ENCODE peak calls at places on chromosomes 13 and 19, in five cellular contexts. G is stimulated activated CD4-positive, alpha-beta T cell treated with anti-CD3 and anti-CD28 coated beads, Interleukin-12 subunit alpha, Interleukin-12 subunit beta, amount 100 ng/mL, for 48 hours; A is small intestine; X is heart right ventricle; K is BJ. T is an unnamed sample.

GRCh38 chr19:12346896-12347295 is 13.5 kb upstream of the ZNF563 start:
- DNase-seq in G (no peak), A (peak), X (no peak), K (no peak), T (no peak)

GRCh38 chr19:56966225-56966696 is 125.7 kb upstream of the PEG3 start:
- DNase-seq in G (no peak), A (no peak), X (no peak), K (no peak), T (no peak)

GRCh38 chr19:23905771-23906170 is 8.9 kb upstream of the ZNF726 start:
- DNase-seq in G (no peak), A (peak), X (no peak), K (no peak), T (no peak)

GRCh38 chr13:30718661-30719520 is 16.5 kb upstream of the ALOX5AP start:
- DNase-seq in G (no peak), A (no peak), X (no peak), K (peak), T (no peak)

GRCh38 chr19:5308471-5309437 is 31.9 kb downstream of the PTPRS start:
- DNase-seq in G (no peak), A (no peak), X (peak), K (no peak), T (peak)

GRCh38 chr19:6677924-6678689 is 8.1 kb upstream of the TNFSF14 start:
- DNase-seq in G (no peak), A (no peak), X (no peak), K (no peak), T (no peak)

GRCh38 chr19:39428309-39429112 is 7.2 kb downstream of the RPS16 start:
- DNase-seq in G (no peak), A (peak), X (peak), K (peak), T (no peak)

GRCh38 chr13:24148414-24149305 is 11.9 kb upstream of the SPATA13 start:
- DNase-seq in G (no peak), A (peak), X (no peak), K (peak), T (no peak)

GRCh38 chr19:45507864-45508680 is 793 bp downstream of the VASP start:
- DNase-seq in G (no peak), A (peak), X (no peak), K (no peak), T (no peak)

GRCh38 chr13:97307544-97307881 is 85.4 kb downstream of the MBNL2 start:
- DNase-seq in G (no peak), A (no peak), X (no peak), K (no peak), T (no peak)

GRCh38 chr19:31347828-31348314 is 1.4 kb downstream of the TSHZ3 start:
- DNase-seq in G (no peak), A (no peak), X (no peak), K (no peak), T (no peak)

GRCh38 chr19:9622531-9622930 is 1.5 kb upstream of the ZNF561 start:
- DNase-seq in G (no peak), A (no peak), X (no peak), K (no peak), T (no peak)

GRCh38 chr19:17576758-17577532 is 21.5 kb downstream of the COLGALT1 start:
- DNase-seq in G (no peak), A (peak), X (no peak), K (no peak), T (no peak)

GRCh38 chr19:7554990-7555864 is 19.7 kb downstream of the PNPLA6 start:
- DNase-seq in G (peak), A (peak), X (no peak), K (no peak), T (no peak)

GRCh38 chr13:82688400-82688999 is 1193.8 kb downstream of the SLITRK1 start:
- DNase-seq in G (no peak), A (peak), X (no peak), K (no peak), T (no peak)

GRCh38 chr13:76014618-76015315 is 378.6 kb downstream of the LMO7 start:
- DNase-seq in G (no peak), A (peak), X (peak), K (no peak), T (no peak)

GRCh38 chr13:30034448-30034795 is 184.0 kb upstream of the UBL3 start:
- DNase-seq in G (no peak), A (no peak), X (no peak), K (peak), T (no peak)

T was measured in NCI-H1694 treated with DMSO at 0.1 percent for 48 hours.